ENCODE peak calls at places on chromosomes 6 and 20, in four cellular contexts. One of them, this sample, is unnamed.

GRCh38 chr6:39729945-39730344 is 4.7 kb upstream of the KIF6 start:
- DNase-seq in IMR-90: no peak
- DNase-seq in GM12878: no peak
- DNase-seq in K562: no peak
- DNase-seq in this sample: no peak

GRCh38 chr6:63573140-63573898 is 1.0 kb downstream of the LOC128125822 start:
- DNase-seq in IMR-90: peak
- DNase-seq in GM12878: peak
- DNase-seq in K562: peak
- DNase-seq in this sample: peak

GRCh38 chr6:134768936-134769335 is 181.0 kb downstream of the ALDH8A1 start:
- DNase-seq in IMR-90: no peak
- DNase-seq in GM12878: no peak
- DNase-seq in K562: no peak
- DNase-seq in this sample: no peak

GRCh38 chr6:41266555-41266954 is 19.9 kb downstream of the TREM1 start:
- DNase-seq in IMR-90: no peak
- DNase-seq in GM12878: no peak
- DNase-seq in K562: no peak
- DNase-seq in this sample: no peak

GRCh38 chr6:35970181-35970580 is 49.3 kb upstream of the SRPK1 start:
- DNase-seq in IMR-90: peak
- DNase-seq in GM12878: no peak
- DNase-seq in K562: no peak
- DNase-seq in this sample: peak

GRCh38 chr6:37535701-37536461 is 36.2 kb upstream of the CCDC167 start:
- DNase-seq in IMR-90: no peak
- DNase-seq in GM12878: no peak
- DNase-seq in K562: peak
- DNase-seq in this sample: no peak

GRCh38 chr20:58647814-58648501 is 3.1 kb upstream of the STX16 start:
- DNase-seq in IMR-90: peak
- DNase-seq in GM12878: no peak
- DNase-seq in K562: no peak
- DNase-seq in this sample: peak

GRCh38 chr6:43469947-43470346 is 7.4 kb upstream of the TJAP1 start:
- DNase-seq in IMR-90: no peak
- DNase-seq in GM12878: no peak
- DNase-seq in K562: no peak
- DNase-seq in this sample: no peak

GRCh38 chr6:84866715-84867114 is 102.3 kb upstream of the TBX18 start:
- DNase-seq in IMR-90: no peak
- DNase-seq in GM12878: no peak
- DNase-seq in K562: no peak
- DNase-seq in this sample: no peak

GRCh38 chr6:156060013-156060412 is 604.4 kb upstream of the NOX3 start:
- DNase-seq in IMR-90: no peak
- DNase-seq in GM12878: no peak
- DNase-seq in K562: no peak
- DNase-seq in this sample: no peak

GRCh38 chr6:32622545-32623401 is 14.4 kb upstream of the HLA-DQA1 start:
- DNase-seq in IMR-90: peak
- DNase-seq in GM12878: peak
- DNase-seq in K562: no peak
- DNase-seq in this sample: no peak

GRCh38 chr6:33207569-33208088 is 671 bp upstream of the RING1 start:
- DNase-seq in IMR-90: peak
- DNase-seq in GM12878: no peak
- DNase-seq in K562: peak
- DNase-seq in this sample: peak

GRCh38 chr6:31098449-31098938 is 13.9 kb downstream of the C6orf15 start:
- DNase-seq in IMR-90: no peak
- DNase-seq in GM12878: no peak
- DNase-seq in K562: no peak
- DNase-seq in this sample: no peak

GRCh38 chr6:96659084-96659845 is 96.3 kb downstream of the FHL5 start:
- DNase-seq in IMR-90: no peak
- DNase-seq in GM12878: no peak
- DNase-seq in K562: no peak
- DNase-seq in this sample: no peak

GRCh38 chr20:46810442-46811327 is 84.0 kb upstream of the EYA2 start:
- DNase-seq in IMR-90: no peak
- DNase-seq in GM12878: no peak
- DNase-seq in K562: no peak
- DNase-seq in this sample: no peak

GRCh38 chr6:164856138-164856537 is 453.3 kb downstream of the C6orf118 start:
- DNase-seq in IMR-90: no peak
- DNase-seq in GM12878: no peak
- DNase-seq in K562: no peak
- DNase-seq in this sample: no peak

GRCh38 chr20:478949-479429 is 16.7 kb upstream of the TBC1D20 start:
- DNase-seq in IMR-90: peak
- DNase-seq in GM12878: no peak
- DNase-seq in K562: peak
- DNase-seq in this sample: peak

GRCh38 chr6:128319946-128320345 is 200.5 kb downstream of the PTPRK start:
- DNase-seq in IMR-90: no peak
- DNase-seq in GM12878: no peak
- DNase-seq in K562: no peak
- DNase-seq in this sample: no peak

DNA sequence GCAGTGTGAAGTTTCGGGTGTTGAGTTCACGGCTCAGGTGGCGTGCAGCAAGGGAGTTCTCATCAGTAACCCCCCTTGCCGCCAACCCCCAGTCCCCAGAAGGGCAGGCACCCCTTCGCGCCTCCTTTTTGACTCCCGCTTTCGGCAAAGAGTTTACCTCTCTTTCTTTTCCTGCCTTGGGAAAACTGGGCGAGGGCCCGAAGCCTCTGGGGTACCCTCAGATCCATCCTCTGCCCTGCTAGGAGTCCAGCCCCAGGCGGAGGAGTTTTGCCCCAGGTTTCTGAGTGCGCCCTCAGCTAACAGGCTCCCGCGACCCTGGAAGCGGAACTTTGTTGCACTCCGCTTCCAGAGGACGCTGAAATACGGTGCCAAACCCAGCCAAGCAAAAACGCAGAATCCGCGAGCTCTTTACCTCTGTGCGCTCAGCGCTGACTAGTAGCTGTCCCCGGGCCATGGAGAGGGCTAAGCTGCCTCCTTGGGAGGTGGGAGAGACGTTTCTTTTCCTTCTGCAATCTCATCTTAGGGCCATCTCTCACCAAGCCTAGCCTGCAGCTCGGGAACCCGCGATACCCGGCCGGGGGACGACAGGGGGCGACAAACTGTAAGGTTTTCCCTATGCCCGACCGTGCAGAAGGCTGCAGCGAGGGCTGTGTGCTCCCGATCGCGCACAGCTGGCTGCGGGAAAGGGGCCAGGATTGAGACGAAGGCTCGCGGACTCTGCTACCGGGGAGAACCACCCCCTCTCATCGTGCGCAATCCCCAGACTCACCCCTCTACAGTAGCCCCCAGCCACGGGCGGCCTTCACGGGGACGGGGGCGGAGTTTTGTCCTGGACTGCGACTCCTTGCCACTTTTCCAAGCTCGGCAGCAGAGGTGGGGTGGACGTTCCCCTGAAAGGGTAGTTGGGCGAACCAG is 2.7 kb upstream of the PAX1 start:
- DNase-seq in IMR-90: peak
- DNase-seq in GM12878: no peak
- DNase-seq in K562: peak
- DNase-seq in this sample: peak
- H3K4me3 ChIP-seq in IMR-90: no peak
- H3K4me3 ChIP-seq in GM12878: no peak
- H3K4me3 ChIP-seq in K562: no peak
- H3K4me3 ChIP-seq in this sample: no peak

DNA sequence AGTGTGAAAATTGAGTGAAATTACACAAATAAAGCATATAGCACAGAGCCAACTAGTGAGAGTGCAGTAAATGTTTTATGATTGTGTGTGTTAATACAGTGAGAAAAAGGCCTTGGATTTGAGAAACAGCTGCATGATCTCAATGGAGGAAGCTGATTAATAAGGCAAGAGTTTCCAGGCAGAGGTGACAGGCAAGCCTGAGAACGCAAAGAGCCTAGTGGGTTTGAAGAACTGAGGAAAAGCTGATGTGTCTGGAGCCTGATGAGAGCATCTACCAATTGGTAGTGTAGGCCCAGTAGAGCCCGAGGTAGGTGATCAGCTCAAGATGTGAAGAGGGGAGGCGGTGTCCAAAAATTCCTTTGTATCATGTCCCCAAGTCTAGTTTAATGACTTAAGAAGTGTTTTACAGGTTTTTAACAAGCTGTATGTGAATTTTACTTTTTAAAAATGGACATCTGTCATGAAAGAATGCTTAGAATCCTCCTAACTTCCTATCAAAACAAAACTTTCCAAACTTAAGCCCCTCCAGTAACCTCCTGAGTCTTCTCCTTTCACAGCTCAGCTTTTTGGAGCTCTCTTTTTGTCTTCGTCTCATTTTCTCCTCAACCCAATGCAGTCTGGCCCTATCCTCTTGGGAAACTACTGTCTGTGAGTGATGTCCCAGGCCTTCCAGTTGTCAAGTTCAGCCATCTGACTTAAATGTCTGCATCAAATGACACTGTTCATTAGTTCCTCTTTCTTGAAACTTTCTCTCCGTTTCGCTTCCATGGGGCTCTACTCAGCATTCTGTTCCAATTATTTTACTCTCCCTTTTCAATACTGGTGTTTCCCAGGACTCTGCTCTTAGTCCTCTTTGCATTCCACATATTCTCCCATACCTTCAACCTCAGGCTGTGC is 1.2 kb downstream of the CDC40 start:
- DNase-seq in IMR-90: peak
- DNase-seq in GM12878: no peak
- DNase-seq in K562: no peak
- DNase-seq in this sample: peak
- TF ChIP-seq FOS in IMR-90: no peak
- TF ChIP-seq FOS in GM12878: no peak
- TF ChIP-seq FOS in K562: no peak
- TF ChIP-seq FOS in this sample: no peak

GRCh38 chr6:324729-325125 is 32.4 kb downstream of the DUSP22 start:
- DNase-seq in IMR-90: no peak
- DNase-seq in GM12878: no peak
- DNase-seq in K562: no peak
- DNase-seq in this sample: no peak
- H3K4me2 ChIP-seq in IMR-90: no peak
- H3K4me2 ChIP-seq in GM12878: peak
- H3K4me2 ChIP-seq in K562: no peak
- H3K4me2 ChIP-seq in this sample: no peak

DNA sequence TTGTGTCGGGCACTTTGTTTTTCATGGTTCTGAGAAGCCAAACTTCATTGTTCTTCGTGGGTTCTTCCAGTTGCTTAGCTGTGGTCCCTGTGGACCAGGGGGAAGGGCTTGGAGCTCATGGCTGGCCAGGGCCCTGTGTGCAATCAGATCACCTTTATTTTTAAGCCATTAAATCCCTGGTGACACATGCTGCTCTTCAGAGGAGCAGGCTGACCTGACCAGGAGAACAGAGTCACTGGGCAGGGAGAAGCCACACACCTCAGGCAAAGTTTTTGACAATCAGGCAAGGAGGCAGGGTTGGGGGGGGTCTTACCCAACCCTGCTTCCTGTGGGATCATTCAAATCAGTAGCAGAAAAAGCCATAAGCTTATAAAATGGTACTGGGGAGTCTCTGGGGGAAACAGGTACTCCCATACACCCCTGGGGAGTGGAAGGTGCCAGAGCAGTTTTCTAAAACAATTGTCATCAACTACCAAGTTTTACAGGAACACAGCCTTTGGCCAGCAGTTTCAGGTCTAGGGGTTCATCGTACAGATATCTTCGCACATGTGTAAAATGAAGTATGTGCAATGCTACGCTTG is 37.0 kb upstream of the PREX1 start:
- DNase-seq in IMR-90: no peak
- DNase-seq in GM12878: no peak
- DNase-seq in K562: no peak
- DNase-seq in this sample: no peak
- H3K4me3 ChIP-seq in IMR-90: no peak
- H3K4me3 ChIP-seq in GM12878: no peak
- H3K4me3 ChIP-seq in K562: no peak
- H3K4me3 ChIP-seq in this sample: no peak

GRCh38 chr6:14502551-14502950 is 385.0 kb downstream of the CD83 start:
- DNase-seq in IMR-90: peak
- DNase-seq in GM12878: no peak
- DNase-seq in K562: peak
- DNase-seq in this sample: no peak
- TF ChIP-seq FOS in IMR-90: no peak
- TF ChIP-seq FOS in GM12878: no peak
- TF ChIP-seq FOS in K562: no peak
- TF ChIP-seq FOS in this sample: no peak

GRCh38 chr6:13915566-13916229 is 9.1 kb upstream of the RNF182 start:
- DNase-seq in IMR-90: no peak
- DNase-seq in GM12878: no peak
- DNase-seq in K562: peak
- DNase-seq in this sample: no peak
- H3K4me2 ChIP-seq in IMR-90: no peak
- H3K4me2 ChIP-seq in GM12878: no peak
- H3K4me2 ChIP-seq in K562: no peak
- H3K4me2 ChIP-seq in this sample: no peak

GRCh38 chr6:78629836-78630235 is 237.5 kb upstream of the IRAK1BP1 start:
- DNase-seq in IMR-90: no peak
- DNase-seq in GM12878: no peak
- DNase-seq in K562: no peak
- DNase-seq in this sample: no peak
- H3K4me3 ChIP-seq in IMR-90: no peak
- H3K4me3 ChIP-seq in GM12878: no peak
- H3K4me3 ChIP-seq in K562: no peak
- H3K4me3 ChIP-seq in this sample: no peak

GRCh38 chr6:154926366-154926765 is 68.7 kb upstream of the TIAM2 start:
- DNase-seq in IMR-90: no peak
- DNase-seq in GM12878: no peak
- DNase-seq in K562: no peak
- DNase-seq in this sample: peak

GRCh38 chr6:154930490-154930889 is 64.6 kb upstream of the TIAM2 start:
- DNase-seq in IMR-90: no peak
- DNase-seq in GM12878: no peak
- DNase-seq in K562: no peak
- DNase-seq in this sample: no peak

GRCh38 chr6:154931741-154932424 is 63.2 kb upstream of the TIAM2 start:
- DNase-seq in IMR-90: peak
- DNase-seq in GM12878: no peak
- DNase-seq in K562: no peak
- DNase-seq in this sample: no peak

GRCh38 chr6:154925130-154925529 is 70.0 kb upstream of the TIAM2 start:
- DNase-seq in IMR-90: no peak
- DNase-seq in GM12878: no peak
- DNase-seq in K562: no peak
- DNase-seq in this sample: no peak

DNA sequence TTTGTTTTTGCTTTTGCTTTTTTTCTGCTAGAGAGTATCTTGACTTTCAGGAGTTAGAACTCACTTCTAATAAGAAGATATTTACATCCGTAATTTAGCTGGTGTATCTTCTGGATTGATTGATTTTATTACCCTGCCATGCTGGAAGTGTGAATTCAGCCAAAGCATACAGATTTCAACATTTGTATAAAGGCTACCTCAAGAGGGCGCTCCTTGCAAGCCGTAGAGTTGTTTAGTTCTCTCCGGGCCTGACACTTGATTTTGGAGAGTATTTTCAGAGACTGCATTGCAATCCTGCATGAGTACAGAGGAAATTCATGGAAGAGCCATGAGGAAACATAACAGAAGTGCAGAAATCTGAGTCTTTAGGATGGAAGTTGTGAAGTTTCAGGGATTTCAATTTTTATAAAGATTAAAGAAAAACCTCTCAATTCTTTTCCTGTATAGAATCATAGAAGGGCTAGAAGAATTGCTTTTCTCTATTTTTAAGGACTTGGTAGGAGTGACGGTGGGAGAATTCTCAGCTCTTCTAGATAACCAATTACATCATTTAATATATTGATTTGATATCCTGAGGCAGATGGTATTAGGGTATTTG is 66.7 kb upstream of the TIAM2 start:
- DNase-seq in IMR-90: peak
- DNase-seq in GM12878: peak
- DNase-seq in K562: peak
- DNase-seq in this sample: peak
- TF ChIP-seq FOS in IMR-90: no peak
- TF ChIP-seq FOS in GM12878: no peak
- TF ChIP-seq FOS in K562: no peak
- TF ChIP-seq FOS in this sample: no peak